ENCODE peak calls at places on chromosomes 2 and 18, in seven cellular contexts. One of them, this sample, is unnamed.

GRCh38 chr2:105990624-105991023 is 203.5 kb downstream of the UXS1 start:
- DNase-seq in GM10248: no peak
- DNase-seq in RWPE2: no peak
- DNase-seq in spleen: no peak
- DNase-seq in AG04449: no peak
- DNase-seq in left ventricle myocardium inferior: no peak
- DNase-seq in IMR-90: no peak
- DNase-seq in this sample: no peak

GRCh38 chr2:28810384-28811285 is at the start of gene SPDYA:
- DNase-seq in GM10248: peak
- DNase-seq in RWPE2: peak
- DNase-seq in spleen: peak
- DNase-seq in AG04449: no peak
- DNase-seq in left ventricle myocardium inferior: peak
- DNase-seq in IMR-90: peak
- DNase-seq in this sample: peak

GRCh38 chr2:98664323-98664722 is 55.9 kb downstream of the UNC50 start:
- DNase-seq in GM10248: no peak
- DNase-seq in RWPE2: no peak
- DNase-seq in spleen: no peak
- DNase-seq in AG04449: no peak
- DNase-seq in left ventricle myocardium inferior: no peak
- DNase-seq in IMR-90: no peak
- DNase-seq in this sample: peak

GRCh38 chr2:105925390-105925789 is 180.7 kb downstream of the NCK2 start:
- DNase-seq in GM10248: no peak
- DNase-seq in RWPE2: no peak
- DNase-seq in spleen: no peak
- DNase-seq in AG04449: no peak
- DNase-seq in left ventricle myocardium inferior: no peak
- DNase-seq in IMR-90: no peak
- DNase-seq in this sample: no peak

GRCh38 chr2:71773218-71773617 is 319.9 kb downstream of the DYSF start:
- DNase-seq in GM10248: no peak
- DNase-seq in RWPE2: no peak
- DNase-seq in spleen: no peak
- DNase-seq in AG04449: no peak
- DNase-seq in left ventricle myocardium inferior: no peak
- DNase-seq in IMR-90: no peak
- DNase-seq in this sample: no peak

GRCh38 chr18:79926715-79927596 is 24.5 kb downstream of the SLC66A2 start:
- DNase-seq in GM10248: no peak
- DNase-seq in RWPE2: no peak
- DNase-seq in spleen: peak
- DNase-seq in AG04449: no peak
- DNase-seq in left ventricle myocardium inferior: no peak
- DNase-seq in IMR-90: no peak
- DNase-seq in this sample: peak

GRCh38 chr18:34592961-34593382 is 117.1 kb upstream of the DTNA start:
- DNase-seq in GM10248: no peak
- DNase-seq in RWPE2: no peak
- DNase-seq in spleen: no peak
- DNase-seq in AG04449: peak
- DNase-seq in left ventricle myocardium inferior: peak
- DNase-seq in IMR-90: peak
- DNase-seq in this sample: no peak

GRCh38 chr2:19607931-19608762 is 249.7 kb upstream of the OSR1 start:
- DNase-seq in GM10248: no peak
- DNase-seq in RWPE2: no peak
- DNase-seq in spleen: no peak
- DNase-seq in AG04449: peak
- DNase-seq in left ventricle myocardium inferior: no peak
- DNase-seq in IMR-90: peak
- DNase-seq in this sample: no peak

GRCh38 chr2:190466819-190467444 is 58.8 kb downstream of the MFSD6 start:
- DNase-seq in GM10248: no peak
- DNase-seq in RWPE2: no peak
- DNase-seq in spleen: no peak
- DNase-seq in AG04449: no peak
- DNase-seq in left ventricle myocardium inferior: no peak
- DNase-seq in IMR-90: peak
- DNase-seq in this sample: no peak

GRCh38 chr2:48450936-48451602 is 78.9 kb upstream of the STON1 start:
- DNase-seq in GM10248: no peak
- DNase-seq in RWPE2: no peak
- DNase-seq in spleen: no peak
- DNase-seq in AG04449: no peak
- DNase-seq in left ventricle myocardium inferior: no peak
- DNase-seq in IMR-90: no peak
- DNase-seq in this sample: no peak

GRCh38 chr2:151334082-151334815 is 23.1 kb upstream of the TNFAIP6 start:
- DNase-seq in GM10248: no peak
- DNase-seq in RWPE2: no peak
- DNase-seq in spleen: no peak
- DNase-seq in AG04449: peak
- DNase-seq in left ventricle myocardium inferior: no peak
- DNase-seq in IMR-90: peak
- DNase-seq in this sample: no peak

GRCh38 chr2:231614559-231615057 is 21.9 kb downstream of the TEX44 start:
- DNase-seq in GM10248: peak
- DNase-seq in RWPE2: no peak
- DNase-seq in spleen: peak
- DNase-seq in AG04449: no peak
- DNase-seq in left ventricle myocardium inferior: peak
- DNase-seq in IMR-90: no peak
- DNase-seq in this sample: no peak

GRCh38 chr2:240157147-240157470 is 16.7 kb upstream of the OTOS start:
- DNase-seq in GM10248: no peak
- DNase-seq in RWPE2: peak
- DNase-seq in spleen: peak
- DNase-seq in AG04449: no peak
- DNase-seq in left ventricle myocardium inferior: no peak
- DNase-seq in IMR-90: no peak
- DNase-seq in this sample: no peak

GRCh38 chr2:138842341-138842740 is 62.2 kb upstream of the NXPH2 start:
- DNase-seq in GM10248: no peak
- DNase-seq in RWPE2: no peak
- DNase-seq in spleen: no peak
- DNase-seq in AG04449: no peak
- DNase-seq in left ventricle myocardium inferior: no peak
- DNase-seq in IMR-90: no peak
- DNase-seq in this sample: no peak

GRCh38 chr2:70967189-70967588 is 11.2 kb upstream of the ANKRD53 start:
- DNase-seq in GM10248: no peak
- DNase-seq in RWPE2: no peak
- DNase-seq in spleen: no peak
- DNase-seq in AG04449: no peak
- DNase-seq in left ventricle myocardium inferior: no peak
- DNase-seq in IMR-90: no peak
- DNase-seq in this sample: no peak

GRCh38 chr2:112881217-112882000 is 29.6 kb upstream of the IL37 start:
- DNase-seq in GM10248: peak
- DNase-seq in RWPE2: peak
- DNase-seq in spleen: peak
- DNase-seq in AG04449: peak
- DNase-seq in left ventricle myocardium inferior: no peak
- DNase-seq in IMR-90: peak
- DNase-seq in this sample: no peak

GRCh38 chr2:5453224-5453623 is 239.0 kb upstream of the SOX11 start:
- DNase-seq in GM10248: no peak
- DNase-seq in RWPE2: no peak
- DNase-seq in spleen: no peak
- DNase-seq in AG04449: no peak
- DNase-seq in left ventricle myocardium inferior: no peak
- DNase-seq in IMR-90: no peak
- DNase-seq in this sample: no peak

GRCh38 chr2:64988420-64989125 is 626 bp upstream of the SLC1A4 start:
- DNase-seq in GM10248: peak
- DNase-seq in RWPE2: peak
- DNase-seq in spleen: peak
- DNase-seq in AG04449: peak
- DNase-seq in left ventricle myocardium inferior: peak
- DNase-seq in IMR-90: peak
- DNase-seq in this sample: peak

GRCh38 chr2:118274841-118275510 is 186.7 kb downstream of the INSIG2 start:
- DNase-seq in GM10248: no peak
- DNase-seq in RWPE2: no peak
- DNase-seq in spleen: no peak
- DNase-seq in AG04449: peak
- DNase-seq in left ventricle myocardium inferior: no peak
- DNase-seq in IMR-90: no peak
- DNase-seq in this sample: no peak

GRCh38 chr18:36578871-36579270 is 249.9 kb downstream of the TPGS2 start:
- DNase-seq in GM10248: no peak
- DNase-seq in RWPE2: no peak
- DNase-seq in spleen: no peak
- DNase-seq in AG04449: no peak
- DNase-seq in left ventricle myocardium inferior: no peak
- DNase-seq in IMR-90: peak
- DNase-seq in this sample: no peak

GRCh38 chr2:205947621-205948495 is 138.1 kb downstream of the INO80D start:
- DNase-seq in GM10248: peak
- DNase-seq in RWPE2: no peak
- DNase-seq in spleen: peak
- DNase-seq in AG04449: peak
- DNase-seq in left ventricle myocardium inferior: peak
- DNase-seq in IMR-90: peak
- DNase-seq in this sample: peak

GRCh38 chr2:217669831-217670230 is 333.0 kb downstream of the TNS1 start:
- DNase-seq in GM10248: no peak
- DNase-seq in RWPE2: no peak
- DNase-seq in spleen: no peak
- DNase-seq in AG04449: no peak
- DNase-seq in left ventricle myocardium inferior: no peak
- DNase-seq in IMR-90: peak
- DNase-seq in this sample: no peak

GRCh38 chr2:181575024-181575649 is 81.8 kb downstream of the CERKL start:
- DNase-seq in GM10248: no peak
- DNase-seq in RWPE2: no peak
- DNase-seq in spleen: no peak
- DNase-seq in AG04449: no peak
- DNase-seq in left ventricle myocardium inferior: no peak
- DNase-seq in IMR-90: no peak
- DNase-seq in this sample: no peak

GRCh38 chr2:28274911-28275685 is 117.6 kb upstream of the FOSL2 start:
- DNase-seq in GM10248: peak
- DNase-seq in RWPE2: peak
- DNase-seq in spleen: no peak
- DNase-seq in AG04449: peak
- DNase-seq in left ventricle myocardium inferior: no peak
- DNase-seq in IMR-90: peak
- DNase-seq in this sample: no peak

GRCh38 chr2:100820346-100821254 is 661 bp downstream of the NPAS2 start:
- DNase-seq in GM10248: no peak
- DNase-seq in RWPE2: no peak
- DNase-seq in spleen: no peak
- DNase-seq in AG04449: no peak
- DNase-seq in left ventricle myocardium inferior: no peak
- DNase-seq in IMR-90: no peak
- DNase-seq in this sample: no peak

GRCh38 chr2:112577756-112578155 is 6.7 kb upstream of the CHCHD5 start:
- DNase-seq in GM10248: no peak
- DNase-seq in RWPE2: no peak
- DNase-seq in spleen: no peak
- DNase-seq in AG04449: no peak
- DNase-seq in left ventricle myocardium inferior: no peak
- DNase-seq in IMR-90: peak
- DNase-seq in this sample: no peak

GRCh38 chr2:203019142-203019541 is 4.5 kb downstream of the NBEAL1 start:
- DNase-seq in GM10248: no peak
- DNase-seq in RWPE2: no peak
- DNase-seq in spleen: no peak
- DNase-seq in AG04449: no peak
- DNase-seq in left ventricle myocardium inferior: no peak
- DNase-seq in IMR-90: no peak
- DNase-seq in this sample: no peak
- TF ChIP-seq CTCF in GM10248: no peak
- TF ChIP-seq CTCF in RWPE2: peak
- TF ChIP-seq CTCF in spleen: no peak
- TF ChIP-seq CTCF in AG04449: no peak
- TF ChIP-seq CTCF in left ventricle myocardium inferior: peak
- TF ChIP-seq CTCF in IMR-90: peak
- TF ChIP-seq CTCF in this sample: no peak

GRCh38 chr2:223457301-223457700 is 144.9 kb downstream of the SCG2 start:
- DNase-seq in GM10248: no peak
- DNase-seq in RWPE2: no peak
- DNase-seq in spleen: no peak
- DNase-seq in AG04449: no peak
- DNase-seq in left ventricle myocardium inferior: no peak
- DNase-seq in IMR-90: no peak
- DNase-seq in this sample: no peak

GRCh38 chr2:223464071-223464470 is 138.1 kb downstream of the SCG2 start:
- DNase-seq in GM10248: no peak
- DNase-seq in RWPE2: no peak
- DNase-seq in spleen: no peak
- DNase-seq in AG04449: no peak
- DNase-seq in left ventricle myocardium inferior: no peak
- DNase-seq in IMR-90: peak
- DNase-seq in this sample: no peak

GRCh38 chr2:223460774-223461211 is 141.4 kb downstream of the SCG2 start:
- DNase-seq in GM10248: no peak
- DNase-seq in RWPE2: no peak
- DNase-seq in spleen: no peak
- DNase-seq in AG04449: peak
- DNase-seq in left ventricle myocardium inferior: no peak
- DNase-seq in IMR-90: peak
- DNase-seq in this sample: no peak

GRCh38 chr2:223459328-223459939 is 142.7 kb downstream of the SCG2 start:
- DNase-seq in GM10248: no peak
- DNase-seq in RWPE2: no peak
- DNase-seq in spleen: no peak
- DNase-seq in AG04449: no peak
- DNase-seq in left ventricle myocardium inferior: no peak
- DNase-seq in IMR-90: peak
- DNase-seq in this sample: no peak
- TF ChIP-seq CTCF in GM10248: no peak
- TF ChIP-seq CTCF in RWPE2: peak
- TF ChIP-seq CTCF in spleen: no peak
- TF ChIP-seq CTCF in AG04449: no peak
- TF ChIP-seq CTCF in left ventricle myocardium inferior: peak
- TF ChIP-seq CTCF in IMR-90: peak
- TF ChIP-seq CTCF in this sample: no peak

DNA sequence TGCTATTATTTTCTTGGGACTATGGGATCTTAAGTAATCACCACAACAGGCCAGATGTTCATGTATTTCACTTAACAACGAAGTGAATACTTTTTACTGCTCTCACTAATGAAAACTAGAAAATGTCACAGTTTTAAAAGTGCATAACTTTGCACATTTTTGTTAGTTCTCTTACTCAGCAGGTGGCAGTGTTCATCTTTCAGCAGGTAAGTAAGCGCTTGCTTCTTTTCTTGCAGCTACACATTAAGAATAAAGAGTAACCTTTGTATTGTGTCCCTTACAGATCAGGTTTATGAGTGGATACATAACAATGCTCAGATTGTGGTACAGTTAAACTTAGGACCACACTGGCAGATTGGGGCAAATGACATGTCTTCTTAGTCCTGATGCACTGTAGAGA is 61.0 kb downstream of the DAW1 start:
- DNase-seq in GM10248: no peak
- DNase-seq in RWPE2: no peak
- DNase-seq in spleen: no peak
- DNase-seq in AG04449: no peak
- DNase-seq in left ventricle myocardium inferior: no peak
- DNase-seq in IMR-90: no peak
- DNase-seq in this sample: no peak
- TF ChIP-seq CTCF in GM10248: no peak
- TF ChIP-seq CTCF in RWPE2: peak
- TF ChIP-seq CTCF in spleen: no peak
- TF ChIP-seq CTCF in AG04449: no peak
- TF ChIP-seq CTCF in left ventricle myocardium inferior: no peak
- TF ChIP-seq CTCF in IMR-90: no peak
- TF ChIP-seq CTCF in this sample: no peak

GRCh38 chr2:194867328-194867727 is 789.7 kb upstream of the SLC39A10 start:
- DNase-seq in GM10248: no peak
- DNase-seq in RWPE2: no peak
- DNase-seq in spleen: no peak
- DNase-seq in AG04449: no peak
- DNase-seq in left ventricle myocardium inferior: no peak
- DNase-seq in IMR-90: no peak
- DNase-seq in this sample: no peak
- TF ChIP-seq CTCF in GM10248: no peak
- TF ChIP-seq CTCF in RWPE2: peak
- TF ChIP-seq CTCF in spleen: no peak
- TF ChIP-seq CTCF in AG04449: no peak
- TF ChIP-seq CTCF in left ventricle myocardium inferior: no peak
- TF ChIP-seq CTCF in IMR-90: peak
- TF ChIP-seq CTCF in this sample: no peak

This sample was measured in natural killer cell.